ENCODE peak calls at places on chromosomes 5 and 9, in nine cellular contexts. Z is activated CD4-positive, CD25-positive, alpha-beta regulatory T cell treated with anti-CD3 and anti-CD28 coated beads, Interleukin-2, amount 50 U/mL, for 72 hours; X is RKO; I is left lung; T is iPS-NIHi11; P is AG04450; L is neural crest cell; Y is activated CD4-positive, alpha-beta T cell treated with anti-CD3 and anti-CD28 coated beads for 24 hours; E is Peyer's patch. Q is an unnamed sample.

GRCh38 chr5:65873181-65873580 is 53.2 kb upstream of the ERBIN start:
- DNase-seq in Z (no peak), X (no peak), I (no peak), T (no peak), P (no peak), L (no peak), Y (no peak), E (no peak), Q (no peak)

GRCh38 chr9:134475051-134475790 is 149.0 kb downstream of the RXRA start:
- DNase-seq in Z (no peak), X (no peak), I (peak; percentile 70), T (no peak), P (no peak), L (no peak), Y (no peak), E (peak; percentile 61), Q (peak; percentile 87)

GRCh38 chr5:13115476-13115875 is 829.0 kb downstream of the DNAH5 start:
- DNase-seq in Z (no peak), X (no peak), I (no peak), T (no peak), P (no peak), L (no peak), Y (no peak), E (no peak), Q (no peak)

GRCh38 chr9:77833686-77834429 is 185.7 kb upstream of the GNA14 start:
- DNase-seq in Z (no peak), X (no peak), I (no peak), T (no peak), P (no peak), L (no peak), Y (no peak), E (no peak), Q (no peak)

GRCh38 chr5:18433336-18433735 is 799.1 kb downstream of the TAF11L14 start:
- DNase-seq in Z (no peak), X (no peak), I (no peak), T (no peak), P (no peak), L (no peak), Y (no peak), E (no peak), Q (no peak)

GRCh38 chr9:135602789-135603481 is 36.4 kb downstream of the GLT6D1 start:
- DNase-seq in Z (peak; percentile 66), X (peak; percentile 72), I (no peak), T (peak; percentile 72), P (no peak), L (peak; percentile 58), Y (peak; percentile 40), E (peak; percentile 52), Q (peak; percentile 51)

GRCh38 chr5:139649082-139649991 is 1.2 kb downstream of the CXXC5 start:
- DNase-seq in Z (no peak), X (peak; percentile 11), I (peak; percentile 55), T (peak; percentile 57), P (no peak), L (peak; percentile 38), Y (no peak), E (peak; percentile 63), Q (peak; percentile 76)

GRCh38 chr9:134214395-134214765 is 50.0 kb upstream of the RNU6ATAC start:
- DNase-seq in Z (no peak), X (no peak), I (no peak), T (no peak), P (no peak), L (no peak), Y (no peak), E (no peak), Q (peak; percentile 58)

GRCh38 chr9:133119461-133120342 is 1.3 kb downstream of the RALGDS start:
- DNase-seq in Z (no peak), X (no peak), I (no peak), T (no peak), P (no peak), L (no peak), Y (no peak), E (no peak), Q (no peak)

GRCh38 chr5:126454081-126454480 is 30.9 kb downstream of the GRAMD2B start:
- DNase-seq in Z (no peak), X (no peak), I (no peak), T (no peak), P (no peak), L (peak; percentile 15), Y (no peak), E (no peak), Q (peak; percentile 84)